ENCODE peak calls at places on chromosomes 16 and 17, in ten cellular contexts. One of them, this sample, is unnamed.

GRCh38 chr16:54342001-54342776 is 55.6 kb upstream of the IRX3 start:
- DNase-seq in H1: no peak
- DNase-seq in fibroblast of lung: peak
- DNase-seq in GM23248: peak
- DNase-seq in OCI-LY7: no peak
- DNase-seq in MM.1S: no peak
- DNase-seq in PC-9: peak
- DNase-seq in IMR-90: no peak
- DNase-seq in endothelial cell of umbilical vein: no peak
- DNase-seq in A549: no peak
- DNase-seq in this sample: no peak

GRCh38 chr17:49548506-49549310 is 27.0 kb upstream of the NXPH3 start:
- DNase-seq in H1: no peak
- DNase-seq in fibroblast of lung: peak
- DNase-seq in GM23248: peak
- DNase-seq in OCI-LY7: no peak
- DNase-seq in MM.1S: no peak
- DNase-seq in PC-9: peak
- DNase-seq in IMR-90: peak
- DNase-seq in endothelial cell of umbilical vein: no peak
- DNase-seq in A549: peak
- DNase-seq in this sample: no peak

GRCh38 chr17:1764274-1764673 is 2.4 kb downstream of the SERPINF1 start:
- DNase-seq in H1: no peak
- DNase-seq in fibroblast of lung: peak
- DNase-seq in GM23248: peak
- DNase-seq in OCI-LY7: no peak
- DNase-seq in MM.1S: peak
- DNase-seq in PC-9: no peak
- DNase-seq in IMR-90: peak
- DNase-seq in endothelial cell of umbilical vein: peak
- DNase-seq in A549: no peak
- DNase-seq in this sample: peak

GRCh38 chr16:49631521-49632041 is 224.3 kb downstream of the ZNF423 start:
- DNase-seq in H1: no peak
- DNase-seq in fibroblast of lung: peak
- DNase-seq in GM23248: peak
- DNase-seq in OCI-LY7: no peak
- DNase-seq in MM.1S: no peak
- DNase-seq in PC-9: no peak
- DNase-seq in IMR-90: peak
- DNase-seq in endothelial cell of umbilical vein: peak
- DNase-seq in A549: no peak
- DNase-seq in this sample: peak

GRCh38 chr17:68961204-68961893 is 6.2 kb upstream of the ABCA8 start:
- DNase-seq in H1: no peak
- DNase-seq in fibroblast of lung: no peak
- DNase-seq in GM23248: peak
- DNase-seq in OCI-LY7: no peak
- DNase-seq in MM.1S: no peak
- DNase-seq in PC-9: no peak
- DNase-seq in IMR-90: no peak
- DNase-seq in endothelial cell of umbilical vein: no peak
- DNase-seq in A549: no peak
- DNase-seq in this sample: no peak

GRCh38 chr16:82016268-82016667 is 5.0 kb upstream of the SDR42E1 start:
- DNase-seq in H1: no peak
- DNase-seq in fibroblast of lung: peak
- DNase-seq in GM23248: peak
- DNase-seq in OCI-LY7: no peak
- DNase-seq in MM.1S: peak
- DNase-seq in PC-9: no peak
- DNase-seq in IMR-90: peak
- DNase-seq in endothelial cell of umbilical vein: peak
- DNase-seq in A549: peak
- DNase-seq in this sample: peak

GRCh38 chr16:47317465-47318240 is 143.2 kb downstream of the ITFG1 start:
- DNase-seq in H1: no peak
- DNase-seq in fibroblast of lung: peak
- DNase-seq in GM23248: no peak
- DNase-seq in OCI-LY7: no peak
- DNase-seq in MM.1S: no peak
- DNase-seq in PC-9: no peak
- DNase-seq in IMR-90: no peak
- DNase-seq in endothelial cell of umbilical vein: no peak
- DNase-seq in A549: no peak
- DNase-seq in this sample: no peak

GRCh38 chr16:48361012-48361411 is 24.2 kb downstream of the SIAH1 start:
- DNase-seq in H1: no peak
- DNase-seq in fibroblast of lung: no peak
- DNase-seq in GM23248: no peak
- DNase-seq in OCI-LY7: no peak
- DNase-seq in MM.1S: no peak
- DNase-seq in PC-9: no peak
- DNase-seq in IMR-90: no peak
- DNase-seq in endothelial cell of umbilical vein: no peak
- DNase-seq in A549: no peak
- DNase-seq in this sample: no peak

GRCh38 chr17:42920922-42921321 is 20.3 kb downstream of the G6PC1 start:
- DNase-seq in H1: no peak
- DNase-seq in fibroblast of lung: no peak
- DNase-seq in GM23248: no peak
- DNase-seq in OCI-LY7: peak
- DNase-seq in MM.1S: peak
- DNase-seq in PC-9: no peak
- DNase-seq in IMR-90: no peak
- DNase-seq in endothelial cell of umbilical vein: peak
- DNase-seq in A549: no peak
- DNase-seq in this sample: no peak

GRCh38 chr16:2072926-2073325 is 25.1 kb downstream of the TSC2 start:
- DNase-seq in H1: no peak
- DNase-seq in fibroblast of lung: no peak
- DNase-seq in GM23248: no peak
- DNase-seq in OCI-LY7: no peak
- DNase-seq in MM.1S: no peak
- DNase-seq in PC-9: no peak
- DNase-seq in IMR-90: no peak
- DNase-seq in endothelial cell of umbilical vein: no peak
- DNase-seq in A549: no peak
- DNase-seq in this sample: no peak

GRCh38 chr16:66476328-66477027 is 49.4 kb downstream of the BEAN1 start:
- DNase-seq in H1: no peak
- DNase-seq in fibroblast of lung: no peak
- DNase-seq in GM23248: peak
- DNase-seq in OCI-LY7: peak
- DNase-seq in MM.1S: peak
- DNase-seq in PC-9: no peak
- DNase-seq in IMR-90: no peak
- DNase-seq in endothelial cell of umbilical vein: no peak
- DNase-seq in A549: peak
- DNase-seq in this sample: no peak

GRCh38 chr17:77228224-77229215 is 87.8 kb downstream of the SEC14L1 start:
- DNase-seq in H1: no peak
- DNase-seq in fibroblast of lung: no peak
- DNase-seq in GM23248: no peak
- DNase-seq in OCI-LY7: no peak
- DNase-seq in MM.1S: no peak
- DNase-seq in PC-9: no peak
- DNase-seq in IMR-90: no peak
- DNase-seq in endothelial cell of umbilical vein: no peak
- DNase-seq in A549: no peak
- DNase-seq in this sample: no peak

GRCh38 chr17:13538841-13539411 is 62.8 kb downstream of the HS3ST3A1 start:
- DNase-seq in H1: no peak
- DNase-seq in fibroblast of lung: peak
- DNase-seq in GM23248: no peak
- DNase-seq in OCI-LY7: no peak
- DNase-seq in MM.1S: no peak
- DNase-seq in PC-9: no peak
- DNase-seq in IMR-90: no peak
- DNase-seq in endothelial cell of umbilical vein: no peak
- DNase-seq in A549: no peak
- DNase-seq in this sample: peak

GRCh38 chr17:13539421-13539820 is 62.3 kb downstream of the HS3ST3A1 start:
- DNase-seq in H1: no peak
- DNase-seq in fibroblast of lung: no peak
- DNase-seq in GM23248: no peak
- DNase-seq in OCI-LY7: no peak
- DNase-seq in MM.1S: no peak
- DNase-seq in PC-9: no peak
- DNase-seq in IMR-90: no peak
- DNase-seq in endothelial cell of umbilical vein: no peak
- DNase-seq in A549: no peak
- DNase-seq in this sample: no peak

GRCh38 chr17:13540546-13540945 is 61.2 kb downstream of the HS3ST3A1 start:
- DNase-seq in H1: no peak
- DNase-seq in fibroblast of lung: peak
- DNase-seq in GM23248: peak
- DNase-seq in OCI-LY7: no peak
- DNase-seq in MM.1S: no peak
- DNase-seq in PC-9: no peak
- DNase-seq in IMR-90: no peak
- DNase-seq in endothelial cell of umbilical vein: no peak
- DNase-seq in A549: no peak
- DNase-seq in this sample: peak

GRCh38 chr17:13542612-13543011 is 59.1 kb downstream of the HS3ST3A1 start:
- DNase-seq in H1: no peak
- DNase-seq in fibroblast of lung: peak
- DNase-seq in GM23248: no peak
- DNase-seq in OCI-LY7: no peak
- DNase-seq in MM.1S: no peak
- DNase-seq in PC-9: no peak
- DNase-seq in IMR-90: no peak
- DNase-seq in endothelial cell of umbilical vein: no peak
- DNase-seq in A549: no peak
- DNase-seq in this sample: no peak

DNA sequence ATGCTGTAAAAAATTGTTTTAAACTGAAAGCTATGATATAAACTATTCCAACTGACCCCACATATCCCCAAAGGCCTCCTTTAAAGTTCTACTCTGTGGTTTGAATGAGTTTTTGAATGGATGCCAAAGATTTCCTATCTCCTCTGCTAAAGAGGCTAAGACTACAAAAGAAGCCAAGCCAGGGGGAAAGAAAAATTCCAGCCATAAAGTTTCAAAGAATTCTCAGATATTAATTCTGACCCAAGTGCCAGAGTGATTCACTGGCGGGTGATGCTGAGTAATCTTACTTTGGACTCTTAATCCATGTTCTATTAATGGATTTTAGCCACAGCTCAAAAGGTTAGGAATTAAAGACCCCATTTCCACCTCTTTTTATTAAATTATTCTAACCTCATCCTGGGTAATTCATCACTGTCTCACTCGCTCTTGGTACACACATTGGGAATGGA is 60.7 kb downstream of the HS3ST3A1 start:
- DNase-seq in H1: no peak
- DNase-seq in fibroblast of lung: peak
- DNase-seq in GM23248: peak
- DNase-seq in OCI-LY7: no peak
- DNase-seq in MM.1S: no peak
- DNase-seq in PC-9: no peak
- DNase-seq in IMR-90: peak
- DNase-seq in endothelial cell of umbilical vein: no peak
- DNase-seq in A549: peak
- DNase-seq in this sample: peak
- H3K4me2 ChIP-seq in H1: no peak
- H3K4me2 ChIP-seq in fibroblast of lung: peak
- H3K4me2 ChIP-seq in GM23248: peak
- H3K4me2 ChIP-seq in OCI-LY7: no peak
- H3K4me2 ChIP-seq in MM.1S: no peak
- H3K4me2 ChIP-seq in PC-9: no peak
- H3K4me2 ChIP-seq in IMR-90: peak
- H3K4me2 ChIP-seq in endothelial cell of umbilical vein: no peak
- H3K4me2 ChIP-seq in A549: peak
- H3K4me2 ChIP-seq in this sample: peak

GRCh38 chr16:83458612-83459011 is 349.2 kb upstream of the HSBP1 start:
- DNase-seq in H1: no peak
- DNase-seq in fibroblast of lung: peak
- DNase-seq in GM23248: peak
- DNase-seq in OCI-LY7: no peak
- DNase-seq in MM.1S: peak
- DNase-seq in PC-9: no peak
- DNase-seq in IMR-90: peak
- DNase-seq in endothelial cell of umbilical vein: no peak
- DNase-seq in A549: no peak
- DNase-seq in this sample: peak
- H3K27ac ChIP-seq in H1: no peak
- H3K27ac ChIP-seq in fibroblast of lung: no peak
- H3K27ac ChIP-seq in GM23248: peak
- H3K27ac ChIP-seq in OCI-LY7: no peak
- H3K27ac ChIP-seq in MM.1S: no peak
- H3K27ac ChIP-seq in PC-9: no peak
- H3K27ac ChIP-seq in IMR-90: no peak
- H3K27ac ChIP-seq in endothelial cell of umbilical vein: no peak
- H3K27ac ChIP-seq in A549: no peak
- H3K27ac ChIP-seq in this sample: no peak

DNA sequence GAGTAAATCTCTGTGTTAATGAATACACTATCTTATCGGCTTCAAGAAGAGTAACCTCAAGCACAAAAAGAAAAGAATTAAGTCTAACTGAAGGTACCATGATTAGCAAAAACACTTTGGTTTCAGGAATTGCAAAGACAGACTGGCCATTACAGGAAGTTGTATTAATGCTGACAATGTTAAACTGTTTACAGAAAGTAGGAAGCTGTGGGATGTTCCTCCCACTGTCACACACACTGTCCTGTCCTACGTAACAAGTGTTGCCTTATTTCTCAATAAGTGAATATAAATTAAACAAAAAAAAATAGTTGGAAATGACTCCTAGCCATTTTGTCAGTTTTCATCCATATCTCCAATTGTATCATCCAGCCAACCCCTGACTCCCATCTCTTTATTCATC is 8.6 kb downstream of the GNA13 start:
- DNase-seq in H1: no peak
- DNase-seq in fibroblast of lung: no peak
- DNase-seq in GM23248: no peak
- DNase-seq in OCI-LY7: no peak
- DNase-seq in MM.1S: peak
- DNase-seq in PC-9: no peak
- DNase-seq in IMR-90: peak
- DNase-seq in endothelial cell of umbilical vein: no peak
- DNase-seq in A549: no peak
- DNase-seq in this sample: no peak
- H3K4me2 ChIP-seq in H1: no peak
- H3K4me2 ChIP-seq in fibroblast of lung: no peak
- H3K4me2 ChIP-seq in GM23248: no peak
- H3K4me2 ChIP-seq in OCI-LY7: peak
- H3K4me2 ChIP-seq in MM.1S: peak
- H3K4me2 ChIP-seq in PC-9: no peak
- H3K4me2 ChIP-seq in IMR-90: peak
- H3K4me2 ChIP-seq in endothelial cell of umbilical vein: no peak
- H3K4me2 ChIP-seq in A549: no peak
- H3K4me2 ChIP-seq in this sample: no peak

DNA sequence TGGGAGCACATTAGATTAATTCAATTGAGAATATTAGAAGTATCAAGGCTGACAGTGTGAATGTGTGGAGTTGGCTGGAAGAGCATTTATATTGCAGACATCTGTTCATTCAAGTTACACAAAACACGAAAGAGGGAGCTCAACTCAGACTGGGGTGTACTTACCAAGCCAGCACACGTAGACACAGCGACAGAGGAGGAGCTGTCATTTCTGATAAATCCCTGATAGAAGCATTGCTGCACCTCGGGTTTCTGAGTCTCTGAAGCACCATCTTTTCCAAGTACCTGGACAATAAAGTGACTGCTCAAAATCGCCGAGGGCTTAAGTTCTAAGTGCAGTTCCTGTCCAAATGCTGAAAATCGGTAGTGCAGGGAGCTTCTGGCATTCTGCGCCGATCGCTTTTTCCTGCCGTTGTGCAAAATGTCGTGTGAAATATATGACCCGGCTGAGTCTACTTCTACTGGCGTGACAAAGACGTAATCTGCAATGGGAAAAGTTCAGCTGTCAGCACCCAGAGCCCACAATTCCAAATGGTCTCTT is 3.6 kb downstream of the ADAMTS18 start:
- DNase-seq in H1: no peak
- DNase-seq in fibroblast of lung: no peak
- DNase-seq in GM23248: peak
- DNase-seq in OCI-LY7: no peak
- DNase-seq in MM.1S: no peak
- DNase-seq in PC-9: no peak
- DNase-seq in IMR-90: no peak
- DNase-seq in endothelial cell of umbilical vein: peak
- DNase-seq in A549: no peak
- DNase-seq in this sample: peak
- H3K27ac ChIP-seq in H1: no peak
- H3K27ac ChIP-seq in fibroblast of lung: no peak
- H3K27ac ChIP-seq in GM23248: no peak
- H3K27ac ChIP-seq in OCI-LY7: no peak
- H3K27ac ChIP-seq in MM.1S: no peak
- H3K27ac ChIP-seq in PC-9: no peak
- H3K27ac ChIP-seq in IMR-90: no peak
- H3K27ac ChIP-seq in endothelial cell of umbilical vein: no peak
- H3K27ac ChIP-seq in A549: no peak
- H3K27ac ChIP-seq in this sample: no peak

This sample was measured in astrocyte.